ENCODE peak calls at places on chromosomes 3 and 15, in six cellular contexts. W is stimulated activated CD4-positive, alpha-beta T cell treated with anti-CD3 and anti-CD28 coated beads, Interleukin-4, amount 100 ng/mL, for 24 hours; M is amniotic stem cell; N is lung microvascular endothelial cell; P is right cardiac atrium; D is glutamatergic neuron. J is an unnamed sample.

GRCh38 chr3:192054881-192055280 is 593.9 kb downstream of the PYDC2 start:
- DNase-seq in W (no peak), M (no peak), N (peak; percentile 36), P (no peak), D (no peak), J (peak; percentile 85)

GRCh38 chr3:49654955-49655556 is 19.1 kb upstream of the APEH start:
- DNase-seq in W (no peak), M (no peak), N (no peak), P (no peak), D (no peak), J (no peak)

GRCh38 chr15:35507932-35508638 is 37.9 kb downstream of the DPH6 start:
- DNase-seq in W (no peak), M (no peak), N (no peak), P (no peak), D (no peak), J (no peak)

GRCh38 chr3:126548556-126549466 is 9.9 kb downstream of the C3orf22 start:
- DNase-seq in W (no peak), M (no peak), N (no peak), P (no peak), D (peak; percentile 8), J (no peak)

GRCh38 chr3:57889807-57890206 is 118.4 kb upstream of the FLNB start:
- DNase-seq in W (no peak), M (no peak), N (peak; percentile 13), P (no peak), D (no peak), J (peak; percentile 40)

GRCh38 chr3:185153861-185154629 is 1.2 kb upstream of the C3orf70 start:
- DNase-seq in W (no peak), M (no peak), N (no peak), P (no peak), D (peak; percentile 50), J (no peak)

GRCh38 chr3:193499152-193499551 is 55.5 kb downstream of the ATP13A4 start:
- DNase-seq in W (no peak), M (no peak), N (no peak), P (no peak), D (no peak), J (no peak)

GRCh38 chr15:70266412-70267089 is 168.8 kb upstream of the TLE3 start:
- DNase-seq in W (no peak), M (no peak), N (peak; percentile 55), P (peak; percentile 86), D (no peak), J (no peak)

GRCh38 chr15:58864602-58865419 is 68.7 kb downstream of the SLTM start:
- DNase-seq in W (no peak), M (no peak), N (peak; percentile 17), P (peak; percentile 72), D (peak; percentile 52), J (no peak)

GRCh38 chr3:103794656-103795055 is 1359.8 kb downstream of the ZPLD1 start:
- DNase-seq in W (no peak), M (no peak), N (no peak), P (no peak), D (no peak), J (no peak)

GRCh38 chr3:166274342-166274741 is 437.1 kb upstream of the BCHE start:
- DNase-seq in W (no peak), M (peak; percentile 8), N (no peak), P (no peak), D (no peak), J (peak; percentile 21)

GRCh38 chr3:66144792-66145733 is 75.7 kb upstream of the SLC25A26 start:
- DNase-seq in W (no peak), M (no peak), N (no peak), P (no peak), D (no peak), J (no peak)

GRCh38 chr15:27479232-27480140 is 508.5 kb downstream of the GABRG3 start:
- DNase-seq in W (no peak), M (no peak), N (no peak), P (no peak), D (no peak), J (no peak)

GRCh38 chr3:40292637-40293036 is 16.9 kb upstream of the EIF1B start:
- DNase-seq in W (no peak), M (no peak), N (no peak), P (no peak), D (no peak), J (no peak)

GRCh38 chr15:28178727-28179126 is 79.6 kb upstream of the OCA2 start:
- DNase-seq in W (no peak), M (no peak), N (no peak), P (no peak), D (no peak), J (no peak)

GRCh38 chr15:91196768-91197167 is 96.7 kb downstream of the SV2B start:
- DNase-seq in W (no peak), M (no peak), N (no peak), P (no peak), D (peak; percentile 38), J (no peak)

GRCh38 chr3:23071758-23072157 is 131.4 kb upstream of the UBE2E2 start:
- DNase-seq in W (no peak), M (no peak), N (no peak), P (no peak), D (no peak), J (no peak)

GRCh38 chr3:59313365-59313764 is 263.5 kb upstream of the CFAP20DC start:
- DNase-seq in W (peak; percentile 46), M (no peak), N (no peak), P (peak; percentile 57), D (peak; percentile 81), J (no peak)